ENCODE peak calls at places on chromosome 3, in four cellular contexts. H, Z, I and U are unnamed samples.
A peak's percentile ranks its signal among the peaks of the same experiment; 100 is the strongest.

GRCh38 chr3:39262842-39263241 is 17.0 kb downstream of the CX3CR1 start:
- DNase-seq in I (no peak), H (no peak), Z (no peak), U (no peak)

GRCh38 chr3:69212411-69213160 is 90.2 kb upstream of the LMOD3 start:
- DNase-seq in H (no peak), I (no peak), Z (no peak), U (no peak)

GRCh38 chr3:15645740-15646490 is 44.4 kb downstream of the BTD start:
- DNase-seq in H (no peak), I (no peak), Z (peak; percentile 53), U (no peak)

GRCh38 chr3:29456901-29457300 is 176.0 kb downstream of the RBMS3 start:
- DNase-seq in Z (no peak), I (no peak), H (no peak), U (no peak)

GRCh38 chr3:112140584-112140983 is 7.5 kb upstream of the GCSAM start:
- DNase-seq in H (no peak), Z (no peak), I (no peak), U (no peak)

GRCh38 chr3:176814252-176814651 is 383.0 kb downstream of the TBL1XR1 start:
- DNase-seq in I (peak; percentile 5), Z (peak; percentile 32), H (no peak), U (peak; percentile 8)

GRCh38 chr3:16456784-16457415 is 56.6 kb downstream of the RFTN1 start:
- DNase-seq in H (no peak), I (no peak), Z (no peak), U (no peak)

GRCh38 chr3:188319569-188319968 is 165.6 kb downstream of the LPP start:
- DNase-seq in Z (no peak), H (no peak), I (no peak), U (no peak)

GRCh38 chr3:53243165-53243564 is 12.7 kb downstream of the TKT start:
- DNase-seq in I (no peak), H (no peak), Z (peak; percentile 69), U (no peak)

GRCh38 chr3:129608087-129608935 is 1.8 kb upstream of the PLXND1 start:
- DNase-seq in Z (no peak), H (no peak), I (no peak), U (no peak)

GRCh38 chr3:100590114-100590839 is 19.1 kb upstream of the ADGRG7 start:
- DNase-seq in H (peak; percentile 58), Z (no peak), I (peak; percentile 40), U (peak; percentile 36)

GRCh38 chr3:195892355-195893120 is 15.8 kb downstream of the TNK2 start:
- DNase-seq in H (no peak), I (peak; percentile 83), Z (peak; percentile 67), U (peak; percentile 90)

GRCh38 chr3:105526349-105527111 is 159.8 kb downstream of the ALCAM start:
- DNase-seq in H (no peak), I (no peak), Z (no peak), U (no peak)

GRCh38 chr3:66449411-66449931 is 51.4 kb downstream of the LRIG1 start:
- DNase-seq in Z (no peak), H (no peak), I (no peak), U (no peak)

GRCh38 chr3:53079791-53080555 is 34.1 kb upstream of the SFMBT1 start:
- DNase-seq in Z (no peak), I (no peak), H (no peak), U (no peak)

GRCh38 chr3:136305879-136306278 is 55.7 kb downstream of the PCCB start:
- DNase-seq in H (no peak), Z (no peak), I (no peak), U (no peak)

GRCh38 chr3:179898024-179898423 is 138.7 kb downstream of the PEX5L start:
- DNase-seq in H (peak; percentile 2), Z (no peak), I (no peak), U (no peak)

GRCh38 chr3:73499787-73500186 is 125.0 kb downstream of the PDZRN3 start:
- DNase-seq in H (no peak), I (no peak), Z (no peak), U (no peak)

GRCh38 chr3:195028877-195029606 is 241.9 kb downstream of the XXYLT1 start:
- DNase-seq in Z (no peak), I (no peak), H (no peak), U (no peak)

GRCh38 chr3:148203263-148204010 is 494.3 kb upstream of the AGTR1 start:
- DNase-seq in H (no peak), I (no peak), Z (no peak), U (no peak)

GRCh38 chr3:187989458-187990153 is 164.4 kb upstream of the LPP start:
- DNase-seq in H (no peak), I (no peak), Z (no peak), U (no peak)

GRCh38 chr3:177338697-177339219 is 141.5 kb upstream of the TBL1XR1 start:
- DNase-seq in Z (no peak), I (no peak), H (no peak), U (no peak)

GRCh38 chr3:147864754-147865354 is 455.7 kb downstream of the ZIC1 start:
- DNase-seq in Z (no peak), I (no peak), H (no peak), U (no peak)

GRCh38 chr3:50341537-50341936 is 901 bp upstream of the RASSF1 start:
- DNase-seq in H (no peak), Z (peak; percentile 40), I (no peak), U (no peak)

GRCh38 chr3:50339485-50340196 is 995 bp downstream of the RASSF1 start:
- DNase-seq in I (no peak), H (no peak), Z (no peak), U (no peak)

GRCh38 chr3:50341996-50342732 is 1.5 kb upstream of the RASSF1 start:
- DNase-seq in Z (peak; percentile 36), H (no peak), I (no peak), U (no peak)

GRCh38 chr3:50338989-50339388 is 1.6 kb downstream of the RASSF1 start:
- DNase-seq in I (no peak), H (no peak), Z (no peak), U (no peak)

DNA sequence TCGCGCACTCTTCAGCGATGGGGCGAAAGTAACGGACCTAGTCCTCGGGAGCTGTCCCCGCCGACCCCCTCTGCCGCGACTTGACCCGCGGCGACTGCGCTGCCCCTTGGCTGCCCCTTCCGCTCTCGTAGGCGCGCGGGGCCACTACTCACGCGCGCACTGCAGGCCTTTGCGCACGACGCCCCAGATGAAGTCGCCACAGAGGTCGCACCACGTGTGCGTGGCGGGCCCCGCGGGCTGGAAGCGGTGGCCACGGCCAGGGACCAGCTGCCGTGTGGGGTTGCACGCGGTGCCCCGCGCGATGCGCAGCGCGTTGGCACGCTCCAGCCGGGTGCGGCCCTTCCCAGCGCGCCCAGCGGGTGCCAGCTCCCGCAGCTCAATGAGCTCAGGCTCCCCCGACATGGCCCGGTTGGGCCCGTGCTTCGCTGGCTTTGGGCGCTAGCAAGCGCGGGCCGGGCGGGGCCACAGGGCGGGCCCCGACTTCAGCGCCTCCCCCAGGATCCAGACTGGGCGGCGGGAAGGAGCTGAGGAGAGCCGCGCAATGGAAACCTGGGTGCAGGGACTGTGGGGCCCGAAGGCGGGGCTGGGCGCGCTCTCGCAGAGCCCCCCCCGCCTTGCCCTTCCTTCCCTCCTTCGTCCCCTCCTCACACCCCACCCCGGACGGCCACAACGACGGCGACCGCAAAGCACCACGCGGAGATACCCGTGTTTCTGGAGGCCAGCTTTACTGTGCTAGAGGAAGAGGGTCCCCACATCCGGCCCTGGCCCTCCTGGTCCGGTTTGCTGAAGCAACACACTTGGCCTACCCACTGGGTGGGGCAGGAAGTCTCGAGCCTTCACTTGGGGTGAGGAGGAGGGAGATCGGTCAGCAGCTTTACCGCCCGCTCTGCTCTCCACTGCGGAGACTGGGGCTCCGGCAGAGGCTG is at the start of gene RASSF1:
- DNase-seq in H (peak; percentile 58), I (no peak), Z (peak; percentile 71), U (no peak)
- H3K27ac ChIP-seq in H (peak within 1 kb of the TSS; percentile 96), I (peak within 1 kb of the TSS; percentile 62), Z (peak within 1 kb of the TSS; percentile 21), U (peak within 1 kb of the TSS; percentile 17)

GRCh38 chr3:72270730-72271129 is 485.8 kb upstream of the PROK2 start:
- DNase-seq in H (no peak), Z (no peak), I (no peak), U (no peak)
- H3K27ac ChIP-seq in H (no peak overlapping the region), Z (peak overlapping the region; percentile 57), I (no peak overlapping the region), U (peak overlapping the region; percentile 95)

DNA sequence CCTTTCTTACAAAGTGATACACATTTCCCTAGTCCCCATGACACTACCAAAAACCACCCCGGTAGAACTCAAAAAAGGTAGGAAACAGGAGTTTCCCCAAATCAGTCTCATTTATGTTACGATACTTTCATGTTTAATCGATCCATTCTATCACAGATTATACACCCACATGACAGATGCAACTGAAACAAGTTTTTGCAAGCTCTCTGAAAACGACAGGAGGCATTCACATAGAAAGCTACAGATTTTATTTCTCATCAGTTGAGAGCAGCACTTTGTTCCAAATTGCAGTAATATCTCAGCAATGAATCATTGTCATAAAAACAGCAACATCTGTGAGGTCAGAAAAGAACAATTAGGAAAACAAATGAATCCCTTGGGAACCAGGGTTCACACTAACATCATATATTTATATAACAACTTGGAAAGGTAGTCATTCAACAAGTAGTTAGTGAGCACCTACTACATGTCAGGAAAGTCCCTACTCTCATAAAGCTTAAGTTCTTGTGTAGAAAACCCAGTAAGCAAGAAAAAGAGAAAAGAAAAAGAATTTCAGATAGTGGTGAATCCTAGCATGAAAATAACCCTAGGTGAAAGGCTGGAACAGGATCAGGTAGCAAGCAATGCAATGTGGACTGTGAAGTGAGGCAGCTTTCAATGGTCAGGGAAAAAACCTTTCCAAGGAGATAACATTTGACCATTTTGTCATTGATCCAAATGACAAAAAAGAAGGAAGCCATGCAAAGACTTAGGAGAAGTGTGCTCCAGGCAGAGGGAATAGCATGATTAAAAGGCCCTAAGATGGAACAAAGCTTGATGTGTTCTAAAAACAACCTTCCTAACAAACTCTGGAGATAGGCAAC is 8.3 kb downstream of the PLD1 start:
- DNase-seq in I (no peak), Z (no peak), H (no peak), U (no peak)
- H3K27ac ChIP-seq in I (peak overlapping the region; percentile 87), Z (peak overlapping the region; percentile 83), H (no peak overlapping the region), U (peak overlapping the region; percentile 18)

GRCh38 chr3:47378869-47379268 is 2.0 kb upstream of the PTPN23 start:
- DNase-seq in I (no peak), Z (no peak), H (no peak), U (no peak)

GRCh38 chr3:47381317-47382157 is 716 bp downstream of the PTPN23 start:
- DNase-seq in I (peak; percentile 75), Z (peak; percentile 88), H (peak; percentile 48), U (no peak)

GRCh38 chr3:47380026-47380600 is 708 bp upstream of the PTPN23 start:
- DNase-seq in Z (no peak), H (no peak), I (no peak), U (no peak)

GRCh38 chr3:47380601-47381316 is at the start of gene PTPN23:
- DNase-seq in H (peak; percentile 98), I (peak; percentile 96), Z (peak; percentile 99), U (peak; percentile 99)

DNA sequence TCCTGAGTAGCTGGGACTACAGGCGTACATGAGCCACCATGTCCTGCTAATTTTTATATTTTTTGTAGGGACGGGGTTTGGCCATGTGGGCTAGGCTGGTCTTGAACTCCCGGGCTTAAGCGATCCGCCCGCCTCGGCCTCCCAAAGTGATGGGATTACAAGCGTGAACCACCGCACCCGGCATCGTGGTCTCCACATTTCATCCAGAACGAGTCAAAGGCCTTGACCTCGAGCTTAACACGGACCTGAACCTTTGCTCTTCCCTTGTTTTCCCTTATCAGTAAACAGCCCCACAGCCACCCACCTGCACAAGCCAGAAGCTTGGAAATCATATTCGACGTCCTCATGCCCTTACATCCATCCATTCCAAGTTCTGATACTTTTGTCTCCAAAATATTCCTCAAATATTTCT is 1.3 kb upstream of the PTPN23 start:
- DNase-seq in I (no peak), Z (peak; percentile 50), H (no peak), U (no peak)
- H3K27ac ChIP-seq in I (no peak overlapping the region), Z (peak overlapping the region; percentile 86), H (peak overlapping the region; percentile 90), U (no peak overlapping the region)